ENCODE peak calls at places on chromosomes 2 and 18, in seven cellular contexts. L, K, G, Z, X, I and V are unnamed samples.
A peak's percentile ranks its signal among the peaks of the same experiment; 100 is the strongest.

GRCh38 chr2:146532748-146533147 is 1312.1 kb upstream of the ACVR2A start:
- DNase-seq in L (no peak), K (no peak), Z (no peak), X (no peak), I (no peak), G (no peak), V (no peak)

GRCh38 chr2:199459286-199460100 is 1.8 kb upstream of the SATB2 start:
- DNase-seq in Z (peak; percentile 94), I (peak; percentile 93), K (peak; percentile 95), L (peak; percentile 92), G (peak; percentile 95), X (peak; percentile 96), V (peak; percentile 98)

GRCh38 chr18:35818353-35818667 is 154.2 kb upstream of the RMP24 start:
- DNase-seq in G (no peak), Z (no peak), X (no peak), K (no peak), L (no peak), I (no peak), V (no peak)

GRCh38 chr18:54805571-54806334 is 22.5 kb upstream of the RAB27B start:
- DNase-seq in X (no peak), I (peak; percentile 90), K (no peak), L (no peak), G (peak; percentile 89), Z (peak; percentile 90), V (peak; percentile 91)

GRCh38 chr2:186848873-186849578 is at the start of gene ZSWIM2:
- DNase-seq in X (peak; percentile 70), I (peak; percentile 54), G (peak; percentile 91), K (peak; percentile 75), L (peak; percentile 25), Z (peak; percentile 87), V (peak; percentile 78)

GRCh38 chr2:124325667-124326425 is 300.8 kb downstream of the CNTNAP5 start:
- DNase-seq in L (no peak), G (peak; percentile 10), Z (peak; percentile 27), K (no peak), X (no peak), I (no peak), V (no peak)

GRCh38 chr2:241947401-241947800 is 77.9 kb downstream of the RTP5 start:
- DNase-seq in X (peak; percentile 54), Z (no peak), G (no peak), I (no peak), L (no peak), K (no peak), V (no peak)

GRCh38 chr2:102025016-102025491 is 33.3 kb downstream of the IL1R2 start:
- DNase-seq in I (no peak), L (no peak), K (no peak), X (no peak), Z (peak; percentile 84), G (peak; percentile 88), V (peak; percentile 78)

GRCh38 chr18:13453714-13454113 is 235.2 kb downstream of the LDLRAD4 start:
- DNase-seq in Z (no peak), X (peak; percentile 28), K (no peak), I (no peak), G (no peak), L (no peak), V (no peak)

GRCh38 chr2:69603146-69603743 is 40.3 kb downstream of the AAK1 start:
- DNase-seq in L (no peak), X (no peak), I (no peak), G (no peak), K (no peak), Z (no peak), V (no peak)

GRCh38 chr2:238939521-238940403 is 91.9 kb downstream of the TWIST2 start:
- DNase-seq in X (no peak), I (no peak), G (no peak), Z (no peak), K (peak; percentile 23), L (peak; percentile 25), V (no peak)

GRCh38 chr2:105112345-105112744 is 74.5 kb downstream of the MRPS9 start:
- DNase-seq in I (no peak), G (no peak), K (no peak), Z (no peak), L (no peak), X (no peak), V (no peak)

GRCh38 chr18:49155410-49155809 is 204.6 kb upstream of the SMAD7 start:
- DNase-seq in Z (no peak), I (no peak), G (no peak), L (no peak), K (no peak), X (no peak), V (no peak)

GRCh38 chr2:9430316-9431293 is 7.2 kb downstream of the CPSF3 start:
- DNase-seq in K (no peak), G (peak; percentile 11), X (no peak), Z (peak; percentile 38), I (peak; percentile 32), L (no peak), V (peak; percentile 27)

GRCh38 chr2:15311926-15312325 is 249.2 kb downstream of the NBAS start:
- DNase-seq in X (no peak), K (no peak), G (no peak), Z (no peak), I (no peak), L (no peak), V (no peak)

GRCh38 chr2:54853635-54854034 is 130.2 kb downstream of the EML6 start:
- DNase-seq in X (no peak), L (no peak), Z (no peak), G (no peak), K (no peak), I (no peak), V (no peak)

GRCh38 chr2:120654383-120655134 is 81.1 kb upstream of the GLI2 start:
- DNase-seq in K (no peak), Z (no peak), L (no peak), I (no peak), G (no peak), X (no peak), V (no peak)

GRCh38 chr2:45344071-45344470 is 267.0 kb downstream of the SRBD1 start:
- DNase-seq in K (no peak), X (no peak), G (no peak), I (no peak), L (no peak), Z (no peak), V (no peak)

GRCh38 chr2:45337396-45337795 is 273.7 kb downstream of the SRBD1 start:
- DNase-seq in Z (peak; percentile 35), I (no peak), G (no peak), X (no peak), L (no peak), K (no peak), V (no peak)

GRCh38 chr2:45343618-45344017 is 267.4 kb downstream of the SRBD1 start:
- DNase-seq in L (no peak), X (no peak), G (no peak), K (no peak), I (no peak), Z (no peak), V (no peak)

GRCh38 chr2:45334241-45334860 is 276.7 kb downstream of the SRBD1 start:
- DNase-seq in I (no peak), Z (no peak), G (no peak), X (no peak), L (no peak), K (no peak), V (no peak)

DNA sequence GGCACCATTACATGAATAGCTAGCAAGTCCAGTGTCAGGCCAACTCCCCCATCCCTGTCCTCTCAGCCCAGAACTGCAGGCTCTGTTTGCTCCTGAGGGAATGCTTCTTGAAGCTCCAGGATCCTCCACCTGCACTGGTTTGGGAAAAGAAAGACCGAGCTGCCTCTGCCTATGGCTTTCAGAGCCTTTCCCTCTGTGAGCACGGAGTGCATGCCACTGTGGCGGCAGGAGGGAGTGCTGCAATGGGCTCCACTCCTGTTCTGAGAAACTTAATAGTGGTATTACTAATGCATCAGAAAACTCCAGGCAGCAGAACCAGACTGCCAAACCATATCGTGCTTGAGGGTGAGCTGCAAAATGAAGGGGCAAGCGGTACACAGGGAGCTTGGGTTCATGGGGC is 271.8 kb downstream of the SRBD1 start:
- DNase-seq in G (no peak), K (no peak), X (no peak), Z (no peak), I (no peak), L (no peak), V (no peak)
- TF ChIP-seq CTCF in G (no peak), K (no peak), X (no peak), Z (no peak), I (no peak), L (no peak), V (no peak)

GRCh38 chr2:177147834-177148233 is 64.8 kb upstream of the HNRNPA3 start:
- DNase-seq in I (no peak), L (no peak), Z (no peak), X (no peak), G (no peak), K (no peak), V (no peak)
- H3K4me3 ChIP-seq in I (no peak overlapping the region), L (peak overlapping the region; percentile 42), Z (no peak overlapping the region), X (no peak overlapping the region), G (no peak overlapping the region), K (no peak overlapping the region), V (peak overlapping the region; percentile 8)

GRCh38 chr2:168338803-168339437 is 91.5 kb upstream of the STK39 start:
- DNase-seq in X (no peak), I (no peak), L (no peak), G (no peak), K (no peak), Z (no peak), V (no peak)

GRCh38 chr2:168338292-168338691 is 90.9 kb upstream of the STK39 start:
- DNase-seq in K (no peak), G (no peak), X (no peak), L (no peak), I (no peak), Z (no peak), V (no peak)

GRCh38 chr2:168340931-168341330 is 93.5 kb upstream of the STK39 start:
- DNase-seq in L (no peak), K (no peak), I (no peak), X (no peak), G (no peak), Z (peak; percentile 17), V (no peak)

GRCh38 chr2:168336786-168337388 is 89.5 kb upstream of the STK39 start:
- DNase-seq in L (no peak), K (peak; percentile 76), G (no peak), X (no peak), I (no peak), Z (no peak), V (no peak)
- TF ChIP-seq CTCF in L (no peak), K (peak; percentile 39), G (peak; percentile 20), X (peak; percentile 29), I (no peak), Z (peak; percentile 17), V (peak; percentile 50)

DNA sequence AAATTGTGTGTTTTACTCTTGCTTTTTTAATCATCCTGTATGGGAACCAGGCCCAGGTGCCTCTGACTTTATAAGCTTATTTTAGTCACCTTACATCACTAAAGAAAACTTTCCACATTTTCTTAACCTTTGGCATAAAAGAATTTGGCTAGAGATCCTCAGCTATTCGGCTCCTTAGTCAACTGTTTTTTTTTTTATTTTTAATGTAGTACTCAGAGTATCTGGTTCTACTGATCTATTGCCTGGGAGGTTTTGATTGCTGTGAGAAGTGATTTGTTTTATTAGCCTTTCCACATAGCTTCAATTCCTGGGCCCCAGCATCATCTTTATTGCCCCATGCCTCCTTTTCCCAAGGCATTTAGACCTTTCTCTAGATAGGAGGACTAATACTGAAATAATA is 121.0 kb downstream of the MYO1B start:
- DNase-seq in X (no peak), I (no peak), L (no peak), K (no peak), Z (peak; percentile 66), G (peak; percentile 38), V (peak; percentile 75)
- H3K4me3 ChIP-seq in X (no peak overlapping the region), I (no peak overlapping the region), L (no peak overlapping the region), K (no peak overlapping the region), Z (no peak overlapping the region), G (no peak overlapping the region), V (no peak overlapping the region)